ENCODE peak calls at places on chromosome 10, in seven cellular contexts. F, L, O, U, I, Z and D are unnamed samples.

GRCh38 chr10:110636932-110637557 is 7.1 kb upstream of the RBM20 start:
- DNase-seq in F (peak), L (no peak), O (no peak), U (no peak), I (peak), Z (peak), D (no peak)

GRCh38 chr10:2731940-2732339 is 335.4 kb upstream of the PFKP start:
- DNase-seq in F (no peak), L (no peak), O (no peak), U (no peak), I (no peak), Z (no peak), D (no peak)

GRCh38 chr10:119238577-119238976 is 31.2 kb downstream of the GRK5 start:
- DNase-seq in F (no peak), L (no peak), O (no peak), U (no peak), I (peak), Z (no peak), D (no peak)

GRCh38 chr10:113020838-113021237 is 70.8 kb downstream of the TCF7L2 start:
- DNase-seq in F (peak), L (no peak), O (no peak), U (no peak), I (no peak), Z (peak), D (no peak)

GRCh38 chr10:86366033-86366901 is at the start of gene GRID1:
- DNase-seq in F (peak), L (no peak), O (peak), U (peak), I (peak), Z (no peak), D (no peak)

GRCh38 chr10:12348870-12349627 is at the start of gene CAMK1D:
- DNase-seq in F (peak), L (no peak), O (peak), U (peak), I (peak), Z (no peak), D (peak)

GRCh38 chr10:3294919-3295318 is 122.3 kb upstream of the PITRM1 start:
- DNase-seq in F (no peak), L (no peak), O (no peak), U (no peak), I (no peak), Z (peak), D (no peak)

GRCh38 chr10:123139521-123140163 is 3.9 kb downstream of the HMX3 start:
- DNase-seq in F (peak), L (no peak), O (peak), U (no peak), I (no peak), Z (peak), D (peak)

GRCh38 chr10:71638087-71638576 is 81.4 kb downstream of the C10orf105 start:
- DNase-seq in F (no peak), L (no peak), O (no peak), U (no peak), I (no peak), Z (peak), D (peak)

GRCh38 chr10:78451592-78451991 is 417.9 kb downstream of the RPS24 start:
- DNase-seq in F (no peak), L (no peak), O (no peak), U (no peak), I (no peak), Z (no peak), D (no peak)

GRCh38 chr10:33402748-33403147 is 68.3 kb upstream of the NRP1 start:
- DNase-seq in F (no peak), L (no peak), O (no peak), U (no peak), I (no peak), Z (no peak), D (no peak)

GRCh38 chr10:3042589-3042988 is 24.8 kb upstream of the PFKP start:
- DNase-seq in F (no peak), L (no peak), O (no peak), U (no peak), I (no peak), Z (no peak), D (no peak)

GRCh38 chr10:102113261-102113955 is 6.8 kb downstream of the LDB1 start:
- DNase-seq in F (no peak), L (no peak), O (no peak), U (no peak), I (no peak), Z (no peak), D (no peak)

GRCh38 chr10:94680544-94680943 is 3.0 kb upstream of the CYP2C18 start:
- DNase-seq in F (no peak), L (no peak), O (no peak), U (no peak), I (no peak), Z (peak), D (no peak)

GRCh38 chr10:92419740-92420553 is 129.0 kb downstream of the MARCHF5 start:
- DNase-seq in F (peak), L (no peak), O (peak), U (peak), I (no peak), Z (peak), D (peak)

GRCh38 chr10:103838851-103839512 is 16.4 kb downstream of the SH3PXD2A start:
- DNase-seq in F (peak), L (no peak), O (no peak), U (no peak), I (no peak), Z (no peak), D (no peak)

GRCh38 chr10:127945335-127945734 is 38.4 kb downstream of the PTPRE start:
- DNase-seq in F (no peak), L (no peak), O (no peak), U (no peak), I (no peak), Z (no peak), D (peak)

GRCh38 chr10:33155720-33156638 is 178.5 kb downstream of the NRP1 start:
- DNase-seq in F (no peak), L (no peak), O (no peak), U (no peak), I (peak), Z (peak), D (no peak)

GRCh38 chr10:116723428-116724281 is 18.7 kb downstream of the HSPA12A start:
- DNase-seq in F (peak), L (no peak), O (no peak), U (no peak), I (no peak), Z (no peak), D (no peak)

GRCh38 chr10:5655003-5655600 is 11.3 kb downstream of the ASB13 start:
- DNase-seq in F (no peak), L (no peak), O (no peak), U (no peak), I (no peak), Z (no peak), D (peak)

GRCh38 chr10:85971494-85971893 is 395.1 kb downstream of the GRID1 start:
- DNase-seq in F (no peak), L (no peak), O (no peak), U (no peak), I (no peak), Z (no peak), D (no peak)

GRCh38 chr10:109450702-109451101 is 472.6 kb downstream of the XPNPEP1 start:
- DNase-seq in F (no peak), L (no peak), O (no peak), U (no peak), I (no peak), Z (no peak), D (no peak)

GRCh38 chr10:109456566-109457361 is 466.5 kb downstream of the XPNPEP1 start:
- DNase-seq in F (no peak), L (no peak), O (peak), U (peak), I (peak), Z (no peak), D (no peak)

GRCh38 chr10:109451879-109452278 is 471.4 kb downstream of the XPNPEP1 start:
- DNase-seq in F (no peak), L (no peak), O (no peak), U (no peak), I (no peak), Z (no peak), D (no peak)

GRCh38 chr10:109454691-109455090 is 468.6 kb downstream of the XPNPEP1 start:
- DNase-seq in F (no peak), L (no peak), O (no peak), U (no peak), I (no peak), Z (no peak), D (no peak)
- TF ChIP-seq EP300 in F (no peak), L (no peak), O (no peak), U (no peak), I (no peak), Z (no peak), D (no peak)

GRCh38 chr10:59536151-59536550 is 173.5 kb downstream of the SLC16A9 start:
- DNase-seq in F (no peak), L (no peak), O (no peak), U (no peak), I (peak), Z (no peak), D (no peak)
- TF ChIP-seq POLR2AphosphoS5 in F (peak), L (no peak), O (no peak), U (peak), I (peak), Z (no peak), D (peak)

DNA sequence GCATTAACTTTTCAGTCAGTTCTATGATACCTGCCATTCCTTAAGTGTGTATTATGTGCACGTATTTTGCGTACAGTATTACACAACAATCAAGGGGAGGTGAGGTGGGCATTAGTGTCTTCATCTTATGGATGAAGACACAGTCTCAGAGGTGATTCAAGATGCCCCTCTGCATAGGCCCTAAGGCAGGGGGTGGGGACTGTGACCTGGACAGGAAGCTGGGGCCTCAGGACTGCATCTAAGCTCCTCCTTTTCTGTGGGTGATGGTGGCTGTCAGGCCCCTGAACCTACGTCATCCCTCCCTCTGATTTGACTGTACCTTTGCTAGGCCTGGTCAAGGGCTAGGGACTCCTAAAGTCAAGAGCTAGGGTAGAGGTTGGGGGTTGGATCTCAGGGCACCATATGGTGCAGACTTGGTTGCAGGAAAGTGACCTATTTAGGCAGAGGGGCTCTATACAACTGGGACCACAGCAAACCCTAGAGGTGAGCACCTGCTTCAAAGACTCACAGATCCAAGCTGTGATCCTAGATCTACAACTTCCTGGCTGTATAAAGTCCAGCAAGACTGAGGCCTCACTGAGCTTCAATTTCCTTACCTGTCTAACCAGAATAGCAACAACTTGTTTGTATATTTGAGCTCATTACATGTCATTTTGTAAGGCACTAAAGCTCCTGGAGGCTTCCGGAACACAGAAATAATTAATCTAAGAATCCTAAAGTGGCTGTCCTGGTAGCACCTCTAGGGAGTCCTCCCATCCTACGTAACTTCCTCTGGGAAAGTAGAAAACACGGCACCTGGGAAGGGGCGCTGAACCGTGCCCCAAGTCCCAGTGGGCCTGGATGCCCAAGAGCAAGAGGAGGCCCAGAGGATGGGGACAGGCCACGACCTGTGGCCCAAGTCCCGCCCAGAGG is 39.1 kb downstream of the HK1 start:
- DNase-seq in F (no peak), L (no peak), O (no peak), U (no peak), I (no peak), Z (no peak), D (no peak)
- TF ChIP-seq EP300 in F (no peak), L (no peak), O (no peak), U (no peak), I (no peak), Z (no peak), D (no peak)

GRCh38 chr10:131900350-131901152 is at the start of gene PPP2R2D:
- DNase-seq in F (peak), L (peak), O (peak), U (peak), I (peak), Z (peak), D (peak)
- TF ChIP-seq POLR2AphosphoS5 in F (peak), L (no peak), O (peak), U (peak), I (peak), Z (peak), D (peak)

GRCh38 chr10:57679916-57680315 is 587.8 kb downstream of the IPMK start:
- DNase-seq in F (no peak), L (no peak), O (no peak), U (no peak), I (no peak), Z (no peak), D (no peak)

DNA sequence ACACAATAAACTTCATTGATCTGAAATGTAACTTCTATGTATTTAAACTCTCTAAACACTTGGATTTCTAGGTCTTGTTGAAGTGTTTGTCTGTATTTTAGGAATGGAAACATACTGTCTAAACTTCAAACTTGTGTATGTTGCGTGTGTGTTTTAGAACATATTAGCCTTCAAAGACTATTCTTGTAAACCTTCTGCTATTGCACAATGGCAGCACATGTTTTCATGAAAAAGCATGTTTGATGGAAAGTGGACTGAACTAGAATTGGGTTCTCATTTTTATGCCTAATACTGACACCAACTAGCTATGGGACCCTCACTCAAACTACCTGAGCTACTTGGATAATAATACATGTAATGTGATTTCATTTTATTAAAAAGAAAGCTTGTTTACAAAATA is 592.6 kb downstream of the IPMK start:
- DNase-seq in F (no peak), L (no peak), O (no peak), U (no peak), I (no peak), Z (no peak), D (no peak)
- TF ChIP-seq EP300 in F (no peak), L (no peak), O (no peak), U (no peak), I (no peak), Z (no peak), D (no peak)

GRCh38 chr10:52752801-52753437 is 19.7 kb downstream of the MBL2 start:
- DNase-seq in F (no peak), L (no peak), O (no peak), U (no peak), I (no peak), Z (no peak), D (no peak)
- TF ChIP-seq POLR2AphosphoS5 in F (no peak), L (no peak), O (no peak), U (no peak), I (no peak), Z (no peak), D (no peak)

GRCh38 chr10:17643755-17644484 is at the start of gene STAM:
- DNase-seq in F (peak), L (peak), O (peak), U (peak), I (peak), Z (peak), D (peak)
- TF ChIP-seq EP300 in F (no peak), L (no peak), O (peak), U (no peak), I (no peak), Z (no peak), D (no peak)